ENCODE peak calls at places on chromosomes 11 and 22, in ten cellular contexts. P, I, Q, A, D, M, Z, C, Y and T are unnamed samples.

GRCh38 chr22:42196454-42196853 is 65.8 kb upstream of the CYP2D6 start:
- ATAC-seq in P (no peak), I (no peak), Q (no peak), A (no peak), D (no peak), M (no peak), Z (no peak), C (no peak), Y (no peak), T (no peak)

GRCh38 chr11:70892889-70893288 is 359.5 kb downstream of the SHANK2 start:
- ATAC-seq in P (no peak), I (no peak), Q (no peak), A (peak; percentile 33), D (no peak), M (no peak), Z (no peak), C (no peak), Y (no peak), T (no peak)

GRCh38 chr11:133134561-133135173 is 397.6 kb downstream of the OPCML start:
- ATAC-seq in P (no peak), I (peak; percentile 80), Q (peak; percentile 41), A (peak; percentile 32), D (peak; percentile 80), M (peak; percentile 80), Z (peak; percentile 66), C (peak; percentile 89), Y (peak; percentile 97), T (peak; percentile 64)

GRCh38 chr11:279966-280761 is 2.0 kb downstream of the NLRP6 start:
- ATAC-seq in P (peak; percentile 62), I (peak; percentile 30), Q (peak; percentile 57), A (peak; percentile 68), D (peak; percentile 52), M (peak; percentile 46), Z (no peak), C (peak; percentile 35), Y (peak; percentile 26), T (peak; percentile 57)

GRCh38 chr11:65880844-65881421 is 1.3 kb downstream of the CTSW start:
- ATAC-seq in P (no peak), I (no peak), Q (peak; percentile 37), A (peak; percentile 75), D (no peak), M (no peak), Z (no peak), C (no peak), Y (no peak), T (peak; percentile 37)

GRCh38 chr11:75583710-75584658 is 21.9 kb downstream of the SERPINH1 start:
- ATAC-seq in P (peak; percentile 25), I (peak; percentile 25), Q (peak; percentile 29), A (no peak), D (peak; percentile 77), M (peak; percentile 80), Z (peak; percentile 88), C (peak; percentile 82), Y (peak; percentile 70), T (peak; percentile 4)

GRCh38 chr11:47724041-47724729 is 9.0 kb upstream of the AGBL2 start:
- ATAC-seq in P (no peak), I (peak; percentile 57), Q (no peak), A (peak; percentile 73), D (peak; percentile 76), M (peak; percentile 76), Z (peak; percentile 73), C (peak; percentile 73), Y (no peak), T (no peak)

GRCh38 chr11:76337918-76338317 is 43.0 kb downstream of the THAP12 start:
- ATAC-seq in P (no peak), I (no peak), Q (no peak), A (no peak), D (no peak), M (no peak), Z (no peak), C (no peak), Y (no peak), T (peak; percentile 29)